ENCODE peak calls at places on chromosomes 2 and 18, in six cellular contexts. M, I, Z, E, Q and J are unnamed samples.

GRCh38 chr2:9174771-9175441 is 31.7 kb upstream of the ASAP2 start:
- DNase-seq in M (no peak), I (no peak), Z (peak), E (no peak), Q (peak), J (peak)

GRCh38 chr18:46480187-46480586 is 176.8 kb downstream of the LOXHD1 start:
- DNase-seq in M (no peak), I (no peak), Z (no peak), E (no peak), Q (no peak), J (no peak)

GRCh38 chr2:223602972-223603371 is 811 bp upstream of the SCG2 start:
- DNase-seq in M (no peak), I (no peak), Z (no peak), E (no peak), Q (peak), J (no peak)

GRCh38 chr2:32947484-32948143 is 861 bp downstream of the LTBP1 start:
- DNase-seq in M (peak), I (no peak), Z (peak), E (peak), Q (peak), J (peak)

GRCh38 chr18:8627540-8627939 is 18.3 kb downstream of the RAB12 start:
- DNase-seq in M (no peak), I (no peak), Z (no peak), E (no peak), Q (no peak), J (no peak)

GRCh38 chr2:46284812-46285211 is 12.4 kb upstream of the EPAS1 start:
- DNase-seq in M (no peak), I (no peak), Z (no peak), E (no peak), Q (no peak), J (no peak)

GRCh38 chr2:54940723-54941122 is 109.5 kb downstream of the RTN4 start:
- DNase-seq in M (no peak), I (no peak), Z (no peak), E (no peak), Q (no peak), J (no peak)

GRCh38 chr2:176455865-176456291 is 186.6 kb downstream of the MTX2 start:
- DNase-seq in M (no peak), I (no peak), Z (peak), E (no peak), Q (peak), J (no peak)

GRCh38 chr2:162435676-162436075 is 91.7 kb downstream of the GCA start:
- DNase-seq in M (no peak), I (no peak), Z (no peak), E (no peak), Q (no peak), J (no peak)

GRCh38 chr2:109516445-109517117 is 97.2 kb downstream of the SEPTIN10 start:
- DNase-seq in M (peak), I (no peak), Z (peak), E (peak), Q (peak), J (no peak)

GRCh38 chr2:71613566-71613952 is 160.2 kb downstream of the DYSF start:
- DNase-seq in M (no peak), I (no peak), Z (no peak), E (no peak), Q (no peak), J (no peak)

GRCh38 chr2:98588880-98589425 is 19.4 kb downstream of the COA5 start:
- DNase-seq in M (peak), I (no peak), Z (no peak), E (no peak), Q (no peak), J (no peak)

GRCh38 chr2:77228379-77228778 is 293.8 kb downstream of the LRRTM4 start:
- DNase-seq in M (no peak), I (no peak), Z (no peak), E (no peak), Q (no peak), J (no peak)

GRCh38 chr18:75544496-75544895 is 117.0 kb upstream of the SMIM21 start:
- DNase-seq in M (no peak), I (no peak), Z (no peak), E (no peak), Q (peak), J (no peak)

GRCh38 chr2:212145111-212145510 is 393.5 kb downstream of the ERBB4 start:
- DNase-seq in M (no peak), I (no peak), Z (no peak), E (no peak), Q (peak), J (no peak)

GRCh38 chr2:143839456-143839855 is 680.5 kb downstream of the ZEB2 start:
- DNase-seq in M (no peak), I (no peak), Z (no peak), E (no peak), Q (no peak), J (no peak)

GRCh38 chr2:9769171-9770005 is 73.9 kb upstream of the TAF1B start:
- DNase-seq in M (peak), I (no peak), Z (no peak), E (peak), Q (peak), J (no peak)

GRCh38 chr18:78403371-78403770 is 576.2 kb upstream of the SALL3 start:
- DNase-seq in M (no peak), I (no peak), Z (no peak), E (no peak), Q (no peak), J (no peak)

GRCh38 chr2:46171441-46171953 is 125.7 kb upstream of the EPAS1 start:
- DNase-seq in M (no peak), I (no peak), Z (peak), E (no peak), Q (peak), J (no peak)

GRCh38 chr18:8601277-8602032 is 7.8 kb upstream of the RAB12 start:
- DNase-seq in M (no peak), I (no peak), Z (no peak), E (no peak), Q (no peak), J (peak)

GRCh38 chr2:18406219-18406618 is 154.2 kb downstream of the RDH14 start:
- DNase-seq in M (no peak), I (no peak), Z (no peak), E (no peak), Q (no peak), J (no peak)

GRCh38 chr2:18404141-18404540 is 156.3 kb downstream of the RDH14 start:
- DNase-seq in M (no peak), I (no peak), Z (no peak), E (no peak), Q (no peak), J (no peak)

GRCh38 chr2:18402888-18403287 is 157.6 kb downstream of the RDH14 start:
- DNase-seq in M (no peak), I (no peak), Z (no peak), E (no peak), Q (no peak), J (no peak)

GRCh38 chr2:18401471-18401870 is 159.0 kb downstream of the RDH14 start:
- DNase-seq in M (no peak), I (no peak), Z (no peak), E (no peak), Q (no peak), J (no peak)

GRCh38 chr2:18404708-18405107 is 155.7 kb downstream of the RDH14 start:
- DNase-seq in M (no peak), I (no peak), Z (no peak), E (no peak), Q (no peak), J (peak)
- TF ChIP-seq CTCF in M (no peak), I (peak), Z (peak), E (peak), Q (no peak), J (peak)

DNA sequence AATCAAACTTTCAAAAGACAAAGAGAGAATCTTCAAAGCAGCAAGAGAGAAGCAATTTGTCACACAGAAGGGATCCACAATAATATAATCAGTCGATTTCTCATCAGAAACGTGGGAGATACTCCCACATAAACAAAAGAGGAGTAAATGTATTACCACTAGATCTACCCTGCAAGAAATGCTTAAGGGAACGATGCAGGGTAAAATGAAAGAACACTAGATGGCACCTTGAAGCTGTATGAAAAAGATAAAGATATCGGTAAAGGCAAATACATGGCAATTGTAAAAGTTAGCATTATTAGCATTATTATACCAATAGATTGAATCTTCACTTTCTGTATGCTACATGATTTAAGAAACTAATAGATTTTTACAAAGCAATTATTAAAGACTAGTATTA is 677.0 kb downstream of the SUCLG1 start:
- DNase-seq in M (no peak), I (no peak), Z (no peak), E (no peak), Q (no peak), J (no peak)
- TF ChIP-seq CTCF in M (no peak), I (no peak), Z (no peak), E (no peak), Q (no peak), J (no peak)

DNA sequence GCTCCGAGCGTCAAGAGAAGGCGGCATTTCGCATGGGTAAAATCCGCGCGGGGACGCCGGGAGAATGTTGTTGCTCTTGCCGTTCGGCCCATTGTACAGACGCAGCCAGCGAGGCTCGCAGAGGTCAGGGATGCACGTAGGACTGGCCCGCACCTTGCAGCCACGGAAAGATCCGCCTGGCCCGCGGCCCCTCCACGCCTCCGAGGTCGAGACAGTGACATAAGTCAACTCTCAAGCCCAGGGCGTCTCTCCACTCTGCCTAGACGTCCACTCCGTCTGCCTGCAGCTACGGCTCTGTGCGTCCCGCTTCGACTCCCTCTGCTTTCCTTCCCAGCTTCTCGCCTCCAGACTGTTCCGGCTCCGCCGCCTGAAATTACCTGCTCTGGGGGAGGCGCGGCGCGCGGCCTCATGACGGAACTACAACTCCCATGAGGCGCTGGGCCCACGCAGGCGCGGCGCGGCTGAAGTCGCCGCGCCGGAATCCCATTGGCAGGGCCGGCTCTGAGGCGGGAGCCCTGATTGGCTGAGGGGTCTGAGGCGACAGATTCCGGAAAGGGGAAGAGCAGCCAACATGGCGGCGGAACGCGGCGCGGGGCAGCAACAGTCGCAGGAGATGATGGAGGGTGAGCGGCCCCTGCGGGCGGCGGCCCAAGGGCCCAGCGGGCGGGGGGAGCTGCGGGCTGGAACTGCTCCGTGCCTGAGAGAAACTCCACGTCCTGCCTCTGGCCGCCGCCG is at the start of gene PPP1R7:
- DNase-seq in M (peak), I (peak), Z (peak), E (peak), Q (peak), J (peak)
- TF ChIP-seq CTCF in M (peak), I (no peak), Z (peak), E (no peak), Q (peak), J (no peak)

GRCh38 chr2:216661051-216661450 is 27.8 kb downstream of the IGFBP2 start:
- DNase-seq in M (no peak), I (no peak), Z (no peak), E (no peak), Q (no peak), J (no peak)

GRCh38 chr2:216663846-216664245 is 30.6 kb downstream of the IGFBP2 start:
- DNase-seq in M (no peak), I (no peak), Z (no peak), E (no peak), Q (no peak), J (no peak)

GRCh38 chr2:216660496-216660895 is 27.3 kb downstream of the IGFBP2 start:
- DNase-seq in M (no peak), I (no peak), Z (no peak), E (no peak), Q (no peak), J (no peak)

GRCh38 chr2:216663106-216663505 is 29.9 kb downstream of the IGFBP2 start:
- DNase-seq in M (no peak), I (no peak), Z (no peak), E (no peak), Q (no peak), J (no peak)

GRCh38 chr2:216661639-216662375 is 28.6 kb downstream of the IGFBP2 start:
- DNase-seq in M (peak), I (no peak), Z (no peak), E (peak), Q (no peak), J (peak)
- TF ChIP-seq CTCF in M (no peak), I (no peak), Z (peak), E (peak), Q (peak), J (peak)

GRCh38 chr2:63861220-63861822 is 19.6 kb downstream of the UGP2 start:
- DNase-seq in M (peak), I (no peak), Z (peak), E (peak), Q (peak), J (peak)
- TF ChIP-seq CTCF in M (no peak), I (peak), Z (peak), E (peak), Q (peak), J (peak)

GRCh38 chr2:224849264-224849663 is 133.1 kb upstream of the CCDC195 start:
- DNase-seq in M (no peak), I (no peak), Z (no peak), E (peak), Q (no peak), J (no peak)
- TF ChIP-seq CTCF in M (no peak), I (peak), Z (peak), E (no peak), Q (no peak), J (no peak)

GRCh38 chr2:238847432-238847801 is 468 bp upstream of the TWIST2 start:
- DNase-seq in M (no peak), I (no peak), Z (peak), E (no peak), Q (no peak), J (no peak)

GRCh38 chr2:238847841-238848565 is at the start of gene TWIST2:
- DNase-seq in M (no peak), I (no peak), Z (peak), E (no peak), Q (peak), J (no peak)

GRCh38 chr2:238845583-238846480 is 2.1 kb upstream of the TWIST2 start:
- DNase-seq in M (no peak), I (no peak), Z (no peak), E (no peak), Q (no peak), J (no peak)

GRCh38 chr2:238848566-238848940 is 668 bp downstream of the TWIST2 start:
- DNase-seq in M (no peak), I (no peak), Z (no peak), E (no peak), Q (no peak), J (no peak)

DNA sequence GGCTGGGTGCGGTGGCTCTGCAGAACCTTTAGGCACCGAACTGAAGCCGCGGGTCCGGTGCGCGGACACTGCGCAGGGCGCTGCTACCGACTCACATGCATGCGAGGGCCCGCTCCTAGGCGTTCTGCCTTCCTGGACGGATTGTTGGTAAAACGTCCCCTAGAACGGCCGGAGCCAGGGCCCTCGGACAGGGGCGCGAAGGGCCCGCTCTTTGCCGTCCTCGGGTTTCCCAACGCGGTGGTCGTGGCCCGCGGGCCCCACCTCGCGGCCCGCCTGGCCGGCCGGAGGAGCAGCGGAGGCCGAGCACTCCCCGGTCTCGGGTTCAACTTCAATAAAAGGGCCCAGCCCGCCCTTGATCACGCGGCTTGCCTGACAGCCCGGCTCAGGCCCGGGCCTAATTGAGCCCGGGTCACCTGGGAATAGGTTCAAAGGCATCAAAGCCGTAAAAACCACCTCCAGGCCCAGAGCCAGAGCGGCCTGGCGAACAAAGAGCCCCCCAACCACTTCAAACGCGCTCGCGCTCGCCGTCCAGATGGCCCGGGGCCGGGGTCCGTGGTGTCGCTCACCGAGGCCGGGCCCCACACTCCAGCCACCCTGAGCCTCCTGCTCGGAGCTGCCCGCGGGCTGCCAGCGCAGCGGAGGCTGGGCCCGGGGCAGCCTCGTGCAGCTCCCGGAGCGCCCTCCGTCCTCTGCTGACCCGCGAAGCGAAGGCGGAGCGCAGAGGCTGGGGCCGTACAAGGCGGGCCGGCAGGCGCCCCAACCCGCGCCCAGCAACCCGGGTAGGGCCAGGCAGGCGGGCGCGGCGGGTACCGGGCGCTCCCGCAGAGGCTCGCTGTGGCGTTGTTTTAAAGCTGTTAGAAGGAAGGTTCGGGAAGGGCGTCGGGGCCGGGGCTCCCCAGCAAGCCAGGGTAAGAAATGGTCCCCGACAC is 1.1 kb upstream of the TWIST2 start:
- DNase-seq in M (no peak), I (no peak), Z (peak), E (no peak), Q (no peak), J (no peak)
- TF ChIP-seq CTCF in M (no peak), I (no peak), Z (no peak), E (no peak), Q (no peak), J (no peak)

DNA sequence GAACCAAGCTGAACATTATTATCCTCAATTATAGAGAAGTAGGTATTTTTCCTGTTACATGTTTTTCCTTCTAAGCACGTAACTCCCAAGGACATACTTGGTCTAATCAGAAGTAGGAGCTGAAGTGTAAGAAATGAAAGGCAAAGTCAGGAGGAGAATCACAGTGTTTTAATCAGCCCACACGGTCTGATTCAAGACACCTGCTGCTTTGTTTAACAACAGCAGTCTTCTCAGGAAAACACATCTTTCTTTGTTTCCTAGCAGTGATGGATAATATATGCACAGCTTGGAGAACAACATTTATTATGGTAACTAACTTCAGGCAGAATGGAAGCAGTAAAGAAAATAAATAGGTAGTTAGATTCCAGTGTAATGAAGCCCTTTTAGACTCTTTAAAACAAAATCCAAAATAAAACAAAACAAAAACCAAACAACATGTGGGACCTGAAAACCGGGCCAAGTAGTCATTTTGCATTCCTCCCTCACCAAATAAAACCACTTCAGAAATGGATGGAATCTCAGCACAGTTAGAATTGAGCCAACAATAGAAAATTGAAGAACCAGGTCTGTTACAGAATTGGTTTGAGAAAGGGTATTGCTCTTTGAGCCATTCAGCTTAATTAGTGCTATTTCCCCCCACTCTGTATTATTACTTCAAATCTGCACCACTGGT is 61.1 kb upstream of the UGP2 start:
- DNase-seq in M (no peak), I (no peak), Z (no peak), E (no peak), Q (no peak), J (no peak)
- TF ChIP-seq CTCF in M (no peak), I (no peak), Z (no peak), E (no peak), Q (no peak), J (no peak)

GRCh38 chr18:36187826-36188721 is 777 bp downstream of the MOCOS start:
- DNase-seq in M (peak), I (no peak), Z (no peak), E (no peak), Q (peak), J (no peak)

GRCh38 chr18:36189486-36189885 is 2.2 kb downstream of the MOCOS start:
- DNase-seq in M (no peak), I (no peak), Z (no peak), E (no peak), Q (no peak), J (no peak)

GRCh38 chr18:36187138-36187825 is at the start of gene MOCOS:
- DNase-seq in M (peak), I (no peak), Z (peak), E (peak), Q (peak), J (no peak)

GRCh38 chr18:36186461-36187137 is 698 bp upstream of the MOCOS start:
- DNase-seq in M (peak), I (no peak), Z (no peak), E (peak), Q (no peak), J (no peak)

GRCh38 chr18:36188912-36189311 is 1.6 kb downstream of the MOCOS start:
- DNase-seq in M (no peak), I (no peak), Z (no peak), E (no peak), Q (no peak), J (no peak)
- TF ChIP-seq CTCF in M (no peak), I (peak), Z (no peak), E (no peak), Q (no peak), J (no peak)